ENCODE peak calls at places on chromosomes 3 and 15, in six cellular contexts. P is GM12891, Y is H1, N is HepG2, I is GM12892, X is K562. A is an unnamed sample.

GRCh38 chr15:57364282-57365007 is 11.9 kb upstream of the CGNL1 start:
- DNase-seq in P (no peak), X (no peak), N (peak), Y (no peak), I (no peak), A (no peak)

GRCh38 chr3:160618878-160619277 is 53.5 kb upstream of the KPNA4 start:
- DNase-seq in P (no peak), I (no peak), Y (no peak), X (no peak), N (no peak), A (no peak)

GRCh38 chr15:53586815-53587214 is 172.6 kb downstream of the WDR72 start:
- DNase-seq in X (peak), I (no peak), P (peak), Y (peak), N (peak), A (peak)

GRCh38 chr15:88800026-88800425 is 3.2 kb upstream of the ACAN start:
- DNase-seq in N (no peak), P (no peak), X (no peak), Y (no peak), I (no peak), A (no peak)

GRCh38 chr3:171908731-171909130 is 65.6 kb downstream of the TMEM212 start:
- DNase-seq in I (no peak), P (no peak), Y (no peak), N (no peak), X (no peak), A (no peak)

GRCh38 chr3:193946945-193947344 is 189.0 kb upstream of the HES1 start:
- DNase-seq in X (no peak), I (no peak), P (no peak), N (peak), Y (no peak), A (no peak)

GRCh38 chr3:134281912-134282658 is 31.4 kb upstream of the RYK start:
- DNase-seq in P (no peak), I (no peak), X (no peak), N (no peak), Y (peak), A (no peak)

GRCh38 chr3:188197388-188197847 is 43.5 kb downstream of the LPP start:
- DNase-seq in N (no peak), Y (no peak), X (no peak), I (no peak), P (no peak), A (no peak)

GRCh38 chr15:63892794-63893441 is 59.2 kb upstream of the HERC1 start:
- DNase-seq in I (peak), N (no peak), Y (no peak), X (peak), P (no peak), A (no peak)

GRCh38 chr15:77144492-77145070 is 73.7 kb upstream of the TSPAN3 start:
- DNase-seq in I (no peak), X (no peak), N (no peak), P (no peak), Y (no peak), A (no peak)

GRCh38 chr3:183527421-183527979 is 28.0 kb downstream of the KLHL6 start:
- DNase-seq in I (no peak), Y (no peak), P (no peak), X (no peak), N (no peak), A (no peak)

GRCh38 chr3:45171283-45171682 is 25.1 kb upstream of the CDCP1 start:
- DNase-seq in X (peak), I (no peak), N (no peak), Y (no peak), P (no peak), A (no peak)

GRCh38 chr3:16653712-16654111 is 48.5 kb upstream of the DAZL start:
- DNase-seq in X (no peak), Y (no peak), I (no peak), N (no peak), P (no peak), A (peak)

GRCh38 chr3:71444028-71444860 is 139.3 kb downstream of the FOXP1 start:
- DNase-seq in Y (no peak), X (peak), I (no peak), P (peak), N (no peak), A (peak)

GRCh38 chr3:173892547-173892946 is 495.0 kb downstream of the NLGN1 start:
- DNase-seq in I (no peak), N (no peak), Y (no peak), P (no peak), X (no peak), A (no peak)

GRCh38 chr3:179175358-179175757 is 27.2 kb downstream of the PIK3CA start:
- DNase-seq in X (no peak), I (no peak), Y (no peak), N (no peak), P (no peak), A (no peak)

GRCh38 chr3:129745253-129745652 is 138.8 kb upstream of the PLXND1 start:
- DNase-seq in X (no peak), N (no peak), P (no peak), I (no peak), Y (no peak), A (no peak)

GRCh38 chr3:154678271-154678670 is 248.3 kb upstream of the GPR149 start:
- DNase-seq in I (no peak), Y (no peak), X (no peak), N (no peak), P (no peak), A (peak)

GRCh38 chr15:92449476-92449875 is 55.8 kb downstream of the ST8SIA2 start:
- DNase-seq in P (no peak), Y (no peak), X (no peak), I (no peak), N (no peak), A (no peak)

GRCh38 chr3:129855454-129856419 is 37.8 kb downstream of the TMCC1 start:
- DNase-seq in I (no peak), Y (no peak), X (peak), P (no peak), N (no peak), A (no peak)

GRCh38 chr15:39213385-39213840 is 367.5 kb upstream of the THBS1 start:
- DNase-seq in X (peak), Y (peak), I (no peak), N (peak), P (no peak), A (no peak)

GRCh38 chr3:10945683-10946287 is 46.8 kb upstream of the SLC6A1 start:
- DNase-seq in X (peak), P (peak), Y (peak), I (peak), N (peak), A (peak)
- TF ChIP-seq TAF1 in X (no peak), P (no peak), Y (no peak), I (no peak), N (no peak), A (no peak)

GRCh38 chr3:121531269-121531668 is 14.5 kb downstream of the POLQ start:
- DNase-seq in P (no peak), I (no peak), Y (no peak), X (no peak), N (no peak), A (no peak)
- TF ChIP-seq TAF1 in P (no peak), I (no peak), Y (no peak), X (no peak), N (no peak), A (no peak)

GRCh38 chr3:126886217-126886616 is 96.7 kb upstream of the PLXNA1 start:
- DNase-seq in X (peak), P (no peak), I (no peak), Y (no peak), N (no peak), A (peak)
- TF ChIP-seq TAF1 in X (no peak), P (no peak), I (no peak), Y (no peak), N (no peak), A (no peak)

GRCh38 chr3:115790759-115791158 is 167.4 kb downstream of the GAP43 start:
- DNase-seq in X (peak), N (peak), I (no peak), P (no peak), Y (no peak), A (peak)
- TF ChIP-seq TAF1 in X (no peak), N (peak), I (no peak), P (no peak), Y (no peak), A (no peak)

GRCh38 chr3:8972614-8973013 is 9.3 kb upstream of the RAD18 start:
- DNase-seq in Y (no peak), N (peak), X (peak), I (no peak), P (no peak), A (no peak)
- TF ChIP-seq TAF1 in Y (no peak), N (no peak), X (no peak), I (no peak), P (no peak), A (no peak)

DNA sequence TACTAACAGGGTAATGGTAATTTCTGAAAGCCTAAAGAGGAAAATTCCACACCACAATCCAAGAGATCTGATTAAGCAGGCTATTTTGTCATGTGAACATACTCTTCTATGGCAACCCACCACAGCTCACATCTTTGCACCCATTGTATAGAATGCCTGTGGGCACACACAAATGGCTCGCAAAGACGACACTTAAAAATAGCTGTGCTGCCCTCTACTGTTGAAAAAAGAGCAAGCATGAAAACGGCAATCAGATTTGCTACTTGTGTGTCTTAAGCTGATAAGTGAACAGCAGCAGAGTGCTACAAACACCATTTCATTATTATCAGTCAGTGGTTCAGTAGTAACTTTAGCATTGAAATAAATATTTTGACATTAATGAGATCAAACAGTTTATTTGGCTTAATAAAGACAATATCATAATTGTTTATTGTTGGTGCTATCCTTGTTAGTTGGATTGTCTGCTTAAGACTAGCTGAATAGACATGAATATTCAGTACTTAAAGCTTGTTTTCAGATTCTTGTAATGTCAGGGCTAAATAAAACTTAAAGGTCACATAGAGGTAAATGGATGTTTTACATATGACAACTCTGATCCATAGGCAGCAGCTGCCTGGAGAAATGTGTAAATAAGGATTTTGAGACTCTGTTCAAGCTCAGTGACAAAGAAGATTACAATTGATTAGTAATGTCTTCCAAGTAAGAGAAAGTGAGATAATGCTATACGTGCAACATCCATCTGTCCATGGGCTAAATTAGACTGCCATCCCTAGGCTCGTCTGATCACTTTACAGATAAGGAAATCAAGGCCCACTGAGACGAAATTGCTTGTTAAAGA is 199.1 kb downstream of the LRRN1 start:
- DNase-seq in X (peak), Y (peak), P (no peak), N (peak), I (peak), A (peak)
- TF ChIP-seq TAF1 in X (no peak), Y (no peak), P (no peak), N (no peak), I (no peak), A (no peak)

GRCh38 chr15:29517829-29518228 is 248.2 kb upstream of the NSMCE3 start:
- DNase-seq in I (no peak), X (no peak), Y (no peak), P (no peak), N (no peak), A (no peak)
- TF ChIP-seq TAF1 in I (no peak), X (no peak), Y (no peak), P (no peak), N (no peak), A (no peak)

GRCh38 chr3:195441971-195442572 is 748 bp downstream of the ACAP2 start:
- DNase-seq in N (no peak), Y (peak), I (peak), P (no peak), X (peak), A (peak)

GRCh38 chr3:195441476-195441970 is 1.3 kb downstream of the ACAP2 start:
- DNase-seq in Y (no peak), I (no peak), P (no peak), N (peak), X (peak), A (peak)

GRCh38 chr3:195442573-195443390 is at the start of gene ACAP2:
- DNase-seq in P (peak), Y (peak), X (peak), I (peak), N (peak), A (peak)

GRCh38 chr3:195440379-195440778 is 2.4 kb downstream of the ACAP2 start:
- DNase-seq in N (no peak), X (no peak), I (no peak), P (no peak), Y (no peak), A (no peak)

GRCh38 chr3:195441051-195441450 is 1.8 kb downstream of the ACAP2 start:
- DNase-seq in N (no peak), P (no peak), Y (no peak), X (no peak), I (no peak), A (no peak)
- TF ChIP-seq TAF1 in N (no peak), P (no peak), Y (no peak), X (no peak), I (no peak), A (no peak)

A was measured in SK-N-SH.